ENCODE peak calls at places on chromosomes 11 and 22, in six cellular contexts. D, X, Q, N, V and Y are unnamed samples.

GRCh38 chr11:27373856-27374602 is 11.0 kb upstream of the CCDC34 start:
- DNase-seq in D (no peak), X (no peak), Q (no peak), N (no peak), V (no peak), Y (no peak)

GRCh38 chr11:60970369-60970774 is 1.1 kb upstream of the CD6 start:
- DNase-seq in D (peak), X (peak), Q (no peak), N (peak), V (peak), Y (peak)

GRCh38 chr22:38862375-38863329 is 9.4 kb downstream of the CBX6 start:
- DNase-seq in D (no peak), X (no peak), Q (no peak), N (no peak), V (no peak), Y (peak)

GRCh38 chr11:35146711-35147110 is 7.7 kb downstream of the CD44 start:
- DNase-seq in D (no peak), X (no peak), Q (no peak), N (no peak), V (peak), Y (no peak)

GRCh38 chr22:49600452-49600847 is 227.2 kb downstream of the BRD1 start:
- DNase-seq in D (no peak), X (no peak), Q (no peak), N (no peak), V (no peak), Y (no peak)

GRCh38 chr11:119185916-119186634 is 800 bp downstream of the NHERF4 start:
- DNase-seq in D (no peak), X (no peak), Q (no peak), N (no peak), V (no peak), Y (no peak)

GRCh38 chr22:29313126-29314071 is 2.1 kb downstream of the RASL10A start:
- DNase-seq in D (no peak), X (no peak), Q (no peak), N (no peak), V (no peak), Y (no peak)

GRCh38 chr22:29259253-29259899 is 8.4 kb downstream of the RHBDD3 start:
- DNase-seq in D (no peak), X (no peak), Q (no peak), N (no peak), V (peak), Y (no peak)

GRCh38 chr11:19432370-19433163 is 191.8 kb upstream of the E2F8 start:
- DNase-seq in D (no peak), X (no peak), Q (no peak), N (no peak), V (peak), Y (peak)

GRCh38 chr11:95674669-95675358 is 114.8 kb downstream of the FAM76B start:
- DNase-seq in D (no peak), X (no peak), Q (no peak), N (no peak), V (no peak), Y (no peak)

GRCh38 chr22:22009661-22010060 is 27.1 kb upstream of the TOP3B start:
- DNase-seq in D (no peak), X (no peak), Q (no peak), N (no peak), V (no peak), Y (no peak)

GRCh38 chr11:110032257-110032656 is 60.9 kb upstream of the ZC3H12C start:
- DNase-seq in D (no peak), X (no peak), Q (peak), N (no peak), V (no peak), Y (no peak)

GRCh38 chr11:65867284-65868071 is 5.1 kb downstream of the EFEMP2 start:
- DNase-seq in D (no peak), X (no peak), Q (no peak), N (no peak), V (peak), Y (peak)

GRCh38 chr11:5694642-5695041 is 5.1 kb downstream of the TRIM22 start:
- DNase-seq in D (no peak), X (no peak), Q (no peak), N (no peak), V (no peak), Y (no peak)

GRCh38 chr11:65491614-65492386 is 7.0 kb upstream of the MALAT1 start:
- DNase-seq in D (no peak), X (no peak), Q (no peak), N (no peak), V (peak), Y (no peak)